ENCODE peak calls at places on chromosomes 11 and 22, in ten cellular contexts. One of them, this sample, is unnamed.

GRCh38 chr11:92131289-92131890 is 93.2 kb upstream of the FAT3 start:
- DNase-seq in A549: peak
- DNase-seq in upper lobe of left lung: no peak
- DNase-seq in ovary: no peak
- DNase-seq in suprapubic skin: no peak
- DNase-seq in transverse colon: no peak
- DNase-seq in H1: no peak
- DNase-seq in sigmoid colon: no peak
- DNase-seq in stomach: no peak
- DNase-seq in K562: no peak
- DNase-seq in this sample: no peak

GRCh38 chr11:13042873-13043338 is 33.8 kb downstream of the RASSF10 start:
- DNase-seq in H1: no peak
- DNase-seq in upper lobe of left lung: no peak
- DNase-seq in sigmoid colon: no peak
- DNase-seq in suprapubic skin: no peak
- DNase-seq in transverse colon: no peak
- DNase-seq in A549: peak
- DNase-seq in ovary: no peak
- DNase-seq in K562: no peak
- DNase-seq in stomach: no peak
- DNase-seq in this sample: no peak

GRCh38 chr22:19869497-19870152 is 15.0 kb upstream of the GNB1L start:
- DNase-seq in transverse colon: no peak
- DNase-seq in stomach: no peak
- DNase-seq in H1: peak
- DNase-seq in A549: no peak
- DNase-seq in suprapubic skin: peak
- DNase-seq in K562: no peak
- DNase-seq in ovary: no peak
- DNase-seq in sigmoid colon: peak
- DNase-seq in upper lobe of left lung: no peak
- DNase-seq in this sample: no peak

GRCh38 chr11:926341-926916 is 759 bp downstream of the AP2A2 start:
- DNase-seq in upper lobe of left lung: peak
- DNase-seq in suprapubic skin: no peak
- DNase-seq in K562: peak
- DNase-seq in transverse colon: peak
- DNase-seq in H1: no peak
- DNase-seq in ovary: peak
- DNase-seq in A549: peak
- DNase-seq in stomach: no peak
- DNase-seq in sigmoid colon: no peak
- DNase-seq in this sample: peak

GRCh38 chr22:50705219-50705691 is 32.6 kb downstream of the SHANK3 start:
- DNase-seq in ovary: peak
- DNase-seq in sigmoid colon: peak
- DNase-seq in transverse colon: no peak
- DNase-seq in K562: peak
- DNase-seq in upper lobe of left lung: no peak
- DNase-seq in suprapubic skin: no peak
- DNase-seq in A549: no peak
- DNase-seq in H1: peak
- DNase-seq in stomach: peak
- DNase-seq in this sample: peak

GRCh38 chr11:134250675-134251074 is 2.5 kb downstream of the THYN1 start:
- DNase-seq in suprapubic skin: no peak
- DNase-seq in ovary: no peak
- DNase-seq in K562: no peak
- DNase-seq in upper lobe of left lung: no peak
- DNase-seq in sigmoid colon: no peak
- DNase-seq in A549: no peak
- DNase-seq in stomach: no peak
- DNase-seq in H1: no peak
- DNase-seq in transverse colon: no peak
- DNase-seq in this sample: no peak

GRCh38 chr22:29031236-29031982 is 30.2 kb downstream of the C22orf31 start:
- DNase-seq in ovary: peak
- DNase-seq in sigmoid colon: peak
- DNase-seq in A549: peak
- DNase-seq in K562: peak
- DNase-seq in upper lobe of left lung: peak
- DNase-seq in transverse colon: peak
- DNase-seq in suprapubic skin: no peak
- DNase-seq in stomach: peak
- DNase-seq in H1: peak
- DNase-seq in this sample: peak

GRCh38 chr11:26620282-26621045 is 48.4 kb upstream of the MUC15 start:
- DNase-seq in H1: no peak
- DNase-seq in K562: no peak
- DNase-seq in suprapubic skin: no peak
- DNase-seq in ovary: no peak
- DNase-seq in A549: peak
- DNase-seq in sigmoid colon: no peak
- DNase-seq in transverse colon: no peak
- DNase-seq in upper lobe of left lung: no peak
- DNase-seq in stomach: no peak
- DNase-seq in this sample: no peak

GRCh38 chr11:64754919-64755662 is 4.7 kb downstream of the PYGM start:
- DNase-seq in suprapubic skin: no peak
- DNase-seq in stomach: no peak
- DNase-seq in K562: no peak
- DNase-seq in A549: no peak
- DNase-seq in sigmoid colon: peak
- DNase-seq in H1: no peak
- DNase-seq in transverse colon: no peak
- DNase-seq in upper lobe of left lung: no peak
- DNase-seq in ovary: peak
- DNase-seq in this sample: no peak

GRCh38 chr11:12244156-12244555 is 133.2 kb upstream of the PARVA start:
- DNase-seq in suprapubic skin: no peak
- DNase-seq in H1: no peak
- DNase-seq in sigmoid colon: no peak
- DNase-seq in stomach: no peak
- DNase-seq in upper lobe of left lung: no peak
- DNase-seq in K562: no peak
- DNase-seq in A549: no peak
- DNase-seq in transverse colon: no peak
- DNase-seq in ovary: no peak
- DNase-seq in this sample: no peak

DNA sequence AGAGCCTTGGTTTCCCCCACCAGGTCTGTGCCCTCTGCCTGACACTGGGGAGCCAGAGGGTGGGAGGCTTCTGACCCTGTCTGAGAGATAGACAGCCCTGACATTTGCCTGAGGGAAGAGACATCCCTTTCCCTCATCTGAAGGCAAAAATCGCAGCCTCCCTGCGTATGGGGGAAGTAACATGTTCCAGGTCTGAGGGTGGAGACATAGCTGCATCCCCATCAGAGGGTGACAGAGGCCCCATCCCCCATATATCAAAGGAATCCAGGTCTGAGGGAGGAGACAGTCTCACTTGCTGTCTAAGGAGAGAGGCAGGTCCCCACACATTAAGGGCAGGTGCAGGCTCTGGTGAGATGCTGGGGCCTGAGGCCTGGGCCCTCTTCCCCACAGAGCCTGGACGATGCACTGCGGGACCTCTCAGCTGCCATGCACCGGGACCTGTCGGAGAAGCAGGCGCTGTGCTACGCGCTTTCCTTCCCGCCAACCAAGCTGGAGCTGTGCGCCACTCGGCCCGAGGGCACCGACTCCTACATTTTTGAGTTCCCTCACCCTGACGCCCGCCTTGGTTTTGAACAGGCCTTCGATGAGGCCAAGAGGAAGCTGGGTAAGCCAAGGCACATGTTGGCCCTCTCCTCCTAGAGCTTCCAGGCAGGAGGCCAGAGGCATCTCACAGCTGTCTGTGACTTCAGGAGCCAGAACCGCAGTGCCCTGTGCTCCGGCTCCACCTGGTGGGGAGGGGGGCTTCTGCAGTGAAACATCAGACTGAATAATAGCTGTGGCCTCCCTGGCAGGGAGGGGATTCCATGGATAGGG is 16.1 kb upstream of the RELT start:
- DNase-seq in ovary: no peak
- DNase-seq in H1: peak
- DNase-seq in stomach: no peak
- DNase-seq in K562: peak
- DNase-seq in suprapubic skin: no peak
- DNase-seq in A549: peak
- DNase-seq in upper lobe of left lung: no peak
- DNase-seq in transverse colon: no peak
- DNase-seq in sigmoid colon: no peak
- DNase-seq in this sample: no peak
- TF ChIP-seq CTCF in ovary: no peak
- TF ChIP-seq CTCF in H1: peak
- TF ChIP-seq CTCF in stomach: no peak
- TF ChIP-seq CTCF in K562: peak
- TF ChIP-seq CTCF in suprapubic skin: no peak
- TF ChIP-seq CTCF in A549: peak
- TF ChIP-seq CTCF in upper lobe of left lung: no peak
- TF ChIP-seq CTCF in transverse colon: no peak
- TF ChIP-seq CTCF in sigmoid colon: no peak
- TF ChIP-seq CTCF in this sample: no peak

GRCh38 chr22:27580311-27580897 is 221.2 kb downstream of the MN1 start:
- DNase-seq in K562: no peak
- DNase-seq in transverse colon: no peak
- DNase-seq in H1: no peak
- DNase-seq in A549: peak
- DNase-seq in upper lobe of left lung: no peak
- DNase-seq in stomach: no peak
- DNase-seq in sigmoid colon: no peak
- DNase-seq in ovary: no peak
- DNase-seq in suprapubic skin: no peak
- DNase-seq in this sample: no peak

GRCh38 chr22:27581688-27582087 is 219.9 kb downstream of the MN1 start:
- DNase-seq in K562: no peak
- DNase-seq in A549: no peak
- DNase-seq in H1: no peak
- DNase-seq in ovary: peak
- DNase-seq in transverse colon: peak
- DNase-seq in upper lobe of left lung: peak
- DNase-seq in suprapubic skin: peak
- DNase-seq in sigmoid colon: peak
- DNase-seq in stomach: peak
- DNase-seq in this sample: peak

GRCh38 chr22:27583930-27584329 is 217.6 kb downstream of the MN1 start:
- DNase-seq in upper lobe of left lung: no peak
- DNase-seq in stomach: no peak
- DNase-seq in sigmoid colon: no peak
- DNase-seq in ovary: no peak
- DNase-seq in transverse colon: no peak
- DNase-seq in K562: no peak
- DNase-seq in A549: no peak
- DNase-seq in H1: no peak
- DNase-seq in suprapubic skin: no peak
- DNase-seq in this sample: no peak

GRCh38 chr22:27578937-27579617 is 222.5 kb downstream of the MN1 start:
- DNase-seq in sigmoid colon: no peak
- DNase-seq in ovary: no peak
- DNase-seq in transverse colon: no peak
- DNase-seq in suprapubic skin: no peak
- DNase-seq in K562: no peak
- DNase-seq in stomach: no peak
- DNase-seq in upper lobe of left lung: no peak
- DNase-seq in H1: no peak
- DNase-seq in A549: no peak
- DNase-seq in this sample: peak

GRCh38 chr22:27581241-27581640 is 220.3 kb downstream of the MN1 start:
- DNase-seq in sigmoid colon: no peak
- DNase-seq in upper lobe of left lung: no peak
- DNase-seq in H1: no peak
- DNase-seq in stomach: no peak
- DNase-seq in ovary: no peak
- DNase-seq in suprapubic skin: no peak
- DNase-seq in A549: no peak
- DNase-seq in K562: no peak
- DNase-seq in transverse colon: no peak
- DNase-seq in this sample: no peak
- TF ChIP-seq POLR2A in sigmoid colon: no peak
- TF ChIP-seq POLR2A in upper lobe of left lung: no peak
- TF ChIP-seq POLR2A in H1: no peak
- TF ChIP-seq POLR2A in stomach: no peak
- TF ChIP-seq POLR2A in ovary: no peak
- TF ChIP-seq POLR2A in suprapubic skin: no peak
- TF ChIP-seq POLR2A in A549: no peak
- TF ChIP-seq POLR2A in K562: no peak
- TF ChIP-seq POLR2A in transverse colon: no peak
- TF ChIP-seq POLR2A in this sample: no peak

DNA sequence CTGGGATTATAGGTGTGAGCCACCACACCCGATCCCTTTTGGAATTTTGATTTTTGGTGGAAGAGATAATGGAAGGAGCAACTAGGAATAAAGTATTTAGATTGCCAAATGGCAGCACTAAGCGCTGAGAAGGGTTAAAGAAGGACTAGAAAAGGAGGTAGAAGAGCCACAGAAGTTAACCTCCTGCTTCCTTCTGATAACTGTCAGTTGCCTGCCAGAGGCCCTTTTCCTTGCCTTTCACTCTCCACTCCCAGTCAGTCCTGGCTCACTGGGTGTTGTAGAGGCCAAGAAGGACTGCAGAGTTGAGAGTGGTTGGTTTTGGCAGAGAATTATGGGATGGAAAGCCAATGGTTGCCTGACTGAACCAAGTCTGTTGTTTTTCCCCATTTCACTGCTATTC is 19.3 kb downstream of the ZC3H12C start:
- DNase-seq in ovary: no peak
- DNase-seq in transverse colon: no peak
- DNase-seq in sigmoid colon: no peak
- DNase-seq in K562: no peak
- DNase-seq in upper lobe of left lung: no peak
- DNase-seq in H1: no peak
- DNase-seq in A549: no peak
- DNase-seq in suprapubic skin: no peak
- DNase-seq in stomach: no peak
- DNase-seq in this sample: no peak
- TF ChIP-seq EP300 in ovary: no peak
- TF ChIP-seq EP300 in transverse colon: no peak
- TF ChIP-seq EP300 in sigmoid colon: no peak
- TF ChIP-seq EP300 in K562: peak
- TF ChIP-seq EP300 in upper lobe of left lung: no peak
- TF ChIP-seq EP300 in H1: no peak
- TF ChIP-seq EP300 in A549: no peak
- TF ChIP-seq EP300 in suprapubic skin: no peak
- TF ChIP-seq EP300 in stomach: no peak
- TF ChIP-seq EP300 in this sample: no peak

DNA sequence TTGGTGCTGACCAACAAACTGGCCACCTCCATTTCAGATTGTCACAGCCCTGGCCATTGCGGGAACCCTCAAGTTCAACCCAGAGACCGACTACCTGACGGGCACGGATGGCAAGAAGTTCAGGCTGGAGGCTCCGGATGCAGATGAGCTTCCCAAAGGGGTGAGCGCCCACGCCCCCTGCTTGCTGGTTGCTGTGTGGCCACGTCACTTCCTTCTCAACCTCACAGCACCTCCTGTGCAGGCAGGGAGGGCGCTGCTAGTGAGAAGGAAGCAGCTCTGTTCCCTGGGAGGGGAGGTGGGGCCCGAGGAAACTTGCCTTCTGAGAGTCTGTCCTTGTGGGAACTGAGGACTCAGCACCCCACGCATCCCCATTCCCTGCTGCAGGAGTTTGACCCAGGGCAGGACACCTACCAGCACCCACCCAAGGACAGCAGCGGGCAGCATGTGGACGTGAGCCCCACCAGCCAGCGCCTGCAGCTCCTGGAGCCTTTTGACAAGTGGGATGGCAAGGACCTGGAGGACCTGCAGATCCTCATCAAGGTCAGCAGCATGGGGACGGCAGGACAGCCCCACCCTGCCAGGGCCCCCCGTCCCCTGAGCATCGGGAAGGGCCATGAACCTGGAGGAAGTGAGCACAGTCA is 19.3 kb downstream of the POLR3H start:
- DNase-seq in H1: no peak
- DNase-seq in ovary: no peak
- DNase-seq in A549: no peak
- DNase-seq in K562: no peak
- DNase-seq in transverse colon: peak
- DNase-seq in stomach: peak
- DNase-seq in sigmoid colon: no peak
- DNase-seq in suprapubic skin: peak
- DNase-seq in upper lobe of left lung: no peak
- DNase-seq in this sample: no peak
- TF ChIP-seq CTCF in H1: peak
- TF ChIP-seq CTCF in ovary: no peak
- TF ChIP-seq CTCF in A549: no peak
- TF ChIP-seq CTCF in K562: no peak
- TF ChIP-seq CTCF in transverse colon: no peak
- TF ChIP-seq CTCF in stomach: no peak
- TF ChIP-seq CTCF in sigmoid colon: no peak
- TF ChIP-seq CTCF in suprapubic skin: no peak
- TF ChIP-seq CTCF in upper lobe of left lung: no peak
- TF ChIP-seq CTCF in this sample: no peak

This sample was measured in tibial nerve.